ENCODE peak calls at places on chromosome 18, in seven cellular contexts. D is stimulated activated CD4-positive, alpha-beta T cell treated with anti-CD3 and anti-CD28 coated beads, Interleukin-2, amount 100 ng/mL, for 24 hours; C is HEK293T; I is HT1080; V is AG04449; A is ACHN; G is left lung. N is an unnamed sample.

GRCh38 chr18:23194150-23194968 is 59.1 kb downstream of the CABLES1 start:
- DNase-seq in D (no peak), C (no peak), I (no peak), V (no peak), A (no peak), G (no peak), N (no peak)

GRCh38 chr18:58004317-58004716 is 39.7 kb upstream of the NEDD4L start:
- DNase-seq in D (no peak), C (no peak), I (peak), V (peak), A (no peak), G (no peak), N (peak)

GRCh38 chr18:79963658-79964329 is 649 bp upstream of the HSBP1L1 start:
- DNase-seq in D (no peak), C (no peak), I (no peak), V (no peak), A (no peak), G (no peak), N (no peak)

GRCh38 chr18:8705941-8706544 is 687 bp downstream of the MTCL1 start:
- DNase-seq in D (peak), C (no peak), I (no peak), V (no peak), A (no peak), G (peak), N (peak)

GRCh38 chr18:47215554-47216138 is 35.8 kb downstream of the SKOR2 start:
- DNase-seq in D (peak), C (peak), I (peak), V (peak), A (peak), G (no peak), N (peak)

GRCh38 chr18:9413586-9413985 is 61.7 kb upstream of the RALBP1 start:
- DNase-seq in D (no peak), C (no peak), I (no peak), V (peak), A (peak), G (no peak), N (peak)

GRCh38 chr18:79117791-79118190 is 48.6 kb downstream of the ATP9B start:
- DNase-seq in D (no peak), C (no peak), I (no peak), V (no peak), A (no peak), G (no peak), N (no peak)

GRCh38 chr18:76875390-76876330 is 53.3 kb downstream of the ZNF236 start:
- DNase-seq in D (peak), C (peak), I (peak), V (no peak), A (peak), G (no peak), N (peak)

GRCh38 chr18:11962586-11962985 is 18.7 kb upstream of the IMPA2 start:
- DNase-seq in D (no peak), C (no peak), I (no peak), V (no peak), A (no peak), G (no peak), N (no peak)

GRCh38 chr18:43159091-43159490 is 43.6 kb upstream of the RIT2 start:
- DNase-seq in D (no peak), C (no peak), I (no peak), V (no peak), A (no peak), G (no peak), N (no peak)

GRCh38 chr18:10378688-10379465 is 75.6 kb upstream of the APCDD1 start:
- DNase-seq in D (no peak), C (no peak), I (no peak), V (peak), A (no peak), G (peak), N (peak)

GRCh38 chr18:61574665-61575064 is 241.4 kb downstream of the CDH20 start:
- DNase-seq in D (no peak), C (no peak), I (peak), V (no peak), A (no peak), G (no peak), N (peak)

GRCh38 chr18:25300492-25300891 is 51.5 kb downstream of the ZNF521 start:
- DNase-seq in D (no peak), C (no peak), I (no peak), V (no peak), A (no peak), G (no peak), N (no peak)

GRCh38 chr18:28086530-28087172 is 90.3 kb downstream of the CDH2 start:
- DNase-seq in D (no peak), C (no peak), I (peak), V (no peak), A (no peak), G (no peak), N (peak)

N was measured in RPMI7951.